ENCODE peak calls at places on chromosome 9, in six cellular contexts. One of them, this sample, is unnamed.

GRCh38 chr9:10242255-10242654 is 370.5 kb downstream of the PTPRD start:
- DNase-seq in ELF-1: no peak
- DNase-seq in PC-3: peak
- DNase-seq in DMS79: no peak
- DNase-seq in ELR: no peak
- DNase-seq in NCI-H510A: no peak
- DNase-seq in this sample: peak

GRCh38 chr9:137301086-137301947 is 754 bp downstream of the NRARP start:
- DNase-seq in ELF-1: peak
- DNase-seq in PC-3: peak
- DNase-seq in DMS79: no peak
- DNase-seq in ELR: peak
- DNase-seq in NCI-H510A: peak
- DNase-seq in this sample: peak

GRCh38 chr9:36113999-36114398 is 22.5 kb upstream of the GLIPR2 start:
- DNase-seq in ELF-1: no peak
- DNase-seq in PC-3: no peak
- DNase-seq in DMS79: no peak
- DNase-seq in ELR: no peak
- DNase-seq in NCI-H510A: no peak
- DNase-seq in this sample: no peak

GRCh38 chr9:87464110-87464991 is 33.3 kb upstream of the DAPK1 start:
- DNase-seq in ELF-1: no peak
- DNase-seq in PC-3: no peak
- DNase-seq in DMS79: no peak
- DNase-seq in ELR: peak
- DNase-seq in NCI-H510A: no peak
- DNase-seq in this sample: peak

GRCh38 chr9:136881691-136882108 is 4.6 kb upstream of the TRAF2 start:
- DNase-seq in ELF-1: peak
- DNase-seq in PC-3: no peak
- DNase-seq in DMS79: no peak
- DNase-seq in ELR: no peak
- DNase-seq in NCI-H510A: no peak
- DNase-seq in this sample: no peak

GRCh38 chr9:82418334-82418733 is 429.8 kb downstream of the SPATA31D1 start:
- DNase-seq in ELF-1: no peak
- DNase-seq in PC-3: peak
- DNase-seq in DMS79: peak
- DNase-seq in ELR: no peak
- DNase-seq in NCI-H510A: no peak
- DNase-seq in this sample: no peak

GRCh38 chr9:99660191-99660636 is 161.5 kb upstream of the NR4A3 start:
- DNase-seq in ELF-1: no peak
- DNase-seq in PC-3: no peak
- DNase-seq in DMS79: no peak
- DNase-seq in ELR: no peak
- DNase-seq in NCI-H510A: no peak
- DNase-seq in this sample: no peak

GRCh38 chr9:121992571-121993212 is 100.4 kb downstream of the TTLL11 start:
- DNase-seq in ELF-1: peak
- DNase-seq in PC-3: peak
- DNase-seq in DMS79: peak
- DNase-seq in ELR: peak
- DNase-seq in NCI-H510A: peak
- DNase-seq in this sample: peak

GRCh38 chr9:129875687-129876395 is 40.6 kb downstream of the USP20 start:
- DNase-seq in ELF-1: no peak
- DNase-seq in PC-3: no peak
- DNase-seq in DMS79: no peak
- DNase-seq in ELR: no peak
- DNase-seq in NCI-H510A: no peak
- DNase-seq in this sample: peak

GRCh38 chr9:133184971-133185370 is 21.3 kb upstream of the GBGT1 start:
- DNase-seq in ELF-1: peak
- DNase-seq in PC-3: peak
- DNase-seq in DMS79: peak
- DNase-seq in ELR: peak
- DNase-seq in NCI-H510A: peak
- DNase-seq in this sample: peak

GRCh38 chr9:69120380-69121154 is 53.5 kb upstream of the TJP2 start:
- DNase-seq in ELF-1: peak
- DNase-seq in PC-3: peak
- DNase-seq in DMS79: peak
- DNase-seq in ELR: peak
- DNase-seq in NCI-H510A: peak
- DNase-seq in this sample: no peak

GRCh38 chr9:116355153-116355827 is 201.7 kb downstream of the PAPPA start:
- DNase-seq in ELF-1: peak
- DNase-seq in PC-3: peak
- DNase-seq in DMS79: peak
- DNase-seq in ELR: no peak
- DNase-seq in NCI-H510A: peak
- DNase-seq in this sample: no peak

GRCh38 chr9:68508547-68508946 is 32.1 kb downstream of the TMEM252 start:
- DNase-seq in ELF-1: no peak
- DNase-seq in PC-3: no peak
- DNase-seq in DMS79: no peak
- DNase-seq in ELR: no peak
- DNase-seq in NCI-H510A: no peak
- DNase-seq in this sample: no peak

GRCh38 chr9:2729003-2729402 is 11.7 kb downstream of the KCNV2 start:
- DNase-seq in ELF-1: no peak
- DNase-seq in PC-3: peak
- DNase-seq in DMS79: no peak
- DNase-seq in ELR: peak
- DNase-seq in NCI-H510A: no peak
- DNase-seq in this sample: no peak

GRCh38 chr9:3491450-3491849 is 34.4 kb downstream of the RFX3 start:
- DNase-seq in ELF-1: no peak
- DNase-seq in PC-3: no peak
- DNase-seq in DMS79: no peak
- DNase-seq in ELR: no peak
- DNase-seq in NCI-H510A: no peak
- DNase-seq in this sample: no peak

GRCh38 chr9:136886610-136887597 is 588 bp downstream of the TRAF2 start:
- DNase-seq in ELF-1: peak
- DNase-seq in PC-3: no peak
- DNase-seq in DMS79: peak
- DNase-seq in ELR: peak
- DNase-seq in NCI-H510A: no peak
- DNase-seq in this sample: peak

GRCh38 chr9:115498338-115498737 is 380.4 kb upstream of the TNC start:
- DNase-seq in ELF-1: no peak
- DNase-seq in PC-3: peak
- DNase-seq in DMS79: no peak
- DNase-seq in ELR: peak
- DNase-seq in NCI-H510A: no peak
- DNase-seq in this sample: no peak

GRCh38 chr9:86601697-86602096 is 247.5 kb upstream of the TUT7 start:
- DNase-seq in ELF-1: peak
- DNase-seq in PC-3: no peak
- DNase-seq in DMS79: no peak
- DNase-seq in ELR: no peak
- DNase-seq in NCI-H510A: no peak
- DNase-seq in this sample: no peak

GRCh38 chr9:107237873-107238272 is 45.2 kb upstream of the RAD23B start:
- DNase-seq in ELF-1: no peak
- DNase-seq in PC-3: no peak
- DNase-seq in DMS79: no peak
- DNase-seq in ELR: no peak
- DNase-seq in NCI-H510A: no peak
- DNase-seq in this sample: no peak

This sample was measured in RKO.